ENCODE peak calls at places on chromosome 1, in four cellular contexts. U is GM12878, D is HepG2, Y is K562. S is an unnamed sample.

GRCh38 chr1:152886090-152886489 is 8.0 kb downstream of the SMCP start:
- DNase-seq in Y (no peak), D (no peak), U (no peak), S (no peak)

GRCh38 chr1:182086136-182086535 is 24.6 kb upstream of the ZNF648 start:
- DNase-seq in U (no peak), D (no peak), Y (no peak), S (no peak)

GRCh38 chr1:57423135-57424131 is at the start of gene DAB1:
- DNase-seq in U (no peak), D (no peak), Y (no peak), S (peak)

GRCh38 chr1:27569088-27569459 is 34.9 kb downstream of the AHDC1 start:
- DNase-seq in U (no peak), D (no peak), Y (no peak), S (no peak)

GRCh38 chr1:215761446-215761845 is 194.3 kb downstream of the KCTD3 start:
- DNase-seq in Y (no peak), U (no peak), D (no peak), S (no peak)

GRCh38 chr1:65147424-65148177 is 402 bp upstream of the AK4 start:
- DNase-seq in Y (peak), D (no peak), U (no peak), S (peak)

GRCh38 chr1:66598670-66599069 is 64.7 kb downstream of the SGIP1 start:
- DNase-seq in Y (no peak), U (no peak), D (no peak), S (no peak)

GRCh38 chr1:109186704-109187071 is 27.0 kb upstream of the SARS1 start:
- DNase-seq in D (no peak), Y (no peak), U (no peak), S (no peak)

GRCh38 chr1:64851664-64852063 is 106.8 kb downstream of the RAVER2 start:
- DNase-seq in D (no peak), U (no peak), Y (no peak), S (no peak)

GRCh38 chr1:235767795-235768194 is 98.9 kb downstream of the LYST start:
- DNase-seq in U (peak), Y (no peak), D (no peak), S (no peak)

GRCh38 chr1:163166886-163167555 is 35.7 kb downstream of the RGS5 start:
- DNase-seq in Y (no peak), U (no peak), D (no peak), S (no peak)

GRCh38 chr1:183245366-183245765 is 59.3 kb downstream of the LAMC2 start:
- DNase-seq in Y (no peak), D (no peak), U (no peak), S (no peak)

GRCh38 chr1:234595899-234596298 is 14.1 kb downstream of the IRF2BP2 start:
- DNase-seq in D (no peak), Y (no peak), U (no peak), S (no peak)

GRCh38 chr1:167198518-167199133 is 22.1 kb upstream of the POU2F1 start:
- DNase-seq in Y (no peak), D (no peak), U (no peak), S (no peak)

GRCh38 chr1:3590951-3591865 is 20.1 kb downstream of the MEGF6 start:
- DNase-seq in U (no peak), D (no peak), Y (no peak), S (no peak)

GRCh38 chr1:204130178-204130577 is 21.7 kb downstream of the ETNK2 start:
- DNase-seq in Y (no peak), D (no peak), U (no peak), S (no peak)

GRCh38 chr1:240739139-240739538 is 127.2 kb upstream of the GREM2 start:
- DNase-seq in Y (no peak), D (no peak), U (no peak), S (no peak)

GRCh38 chr1:25754421-25755195 is 45.4 kb upstream of the SELENON start:
- DNase-seq in D (no peak), U (no peak), Y (no peak), S (no peak)

GRCh38 chr1:107480548-107480947 is 339.7 kb downstream of the NTNG1 start:
- DNase-seq in U (no peak), Y (no peak), D (no peak), S (no peak)

GRCh38 chr1:237891979-237892378 is 1.3 kb upstream of the ZP4 start:
- DNase-seq in U (no peak), D (no peak), Y (no peak), S (no peak)

GRCh38 chr1:163970699-163971098 is 588.3 kb upstream of the PBX1 start:
- DNase-seq in Y (no peak), D (no peak), U (no peak), S (no peak)

GRCh38 chr1:53197301-53198205 is 929 bp downstream of the CPT2 start:
- DNase-seq in Y (peak), U (no peak), D (no peak), S (peak)

GRCh38 chr1:92837062-92837461 is 5.2 kb downstream of the RPL5 start:
- DNase-seq in U (no peak), Y (no peak), D (no peak), S (no peak)

GRCh38 chr1:116711061-116711582 is 43.1 kb upstream of the CD2 start:
- DNase-seq in D (no peak), U (no peak), Y (no peak), S (no peak)

GRCh38 chr1:231653611-231654010 is 27.0 kb downstream of the DISC1 start:
- DNase-seq in D (no peak), Y (no peak), U (no peak), S (no peak)

GRCh38 chr1:206002833-206003532 is at the start of gene RAB7B:
- DNase-seq in Y (no peak), D (no peak), U (no peak), S (no peak)

GRCh38 chr1:166685200-166685599 is 154.1 kb upstream of the POGK start:
- DNase-seq in Y (no peak), D (no peak), U (no peak), S (no peak)

GRCh38 chr1:69858534-69858933 is 290.8 kb downstream of the LRRC7 start:
- DNase-seq in Y (no peak), U (no peak), D (no peak), S (no peak)

GRCh38 chr1:111164151-111164550 is 24.1 kb downstream of the CEPT1 start:
- DNase-seq in Y (no peak), D (no peak), U (no peak), S (no peak)

GRCh38 chr1:234265861-234266260 is 107.4 kb upstream of the COA6 start:
- DNase-seq in D (peak), Y (no peak), U (no peak), S (no peak)

GRCh38 chr1:27058976-27059688 is 46.5 kb upstream of the TENT5B start:
- DNase-seq in U (no peak), D (no peak), Y (no peak), S (no peak)

GRCh38 chr1:198155253-198155652 is 1.5 kb upstream of the NEK7 start:
- DNase-seq in U (no peak), Y (no peak), D (no peak), S (no peak)

GRCh38 chr1:198151688-198152087 is 5.1 kb upstream of the NEK7 start:
- DNase-seq in D (no peak), U (no peak), Y (no peak), S (no peak)

GRCh38 chr1:198153804-198154203 is 3.0 kb upstream of the NEK7 start:
- DNase-seq in Y (no peak), D (no peak), U (no peak), S (no peak)

GRCh38 chr1:198150369-198150768 is 6.4 kb upstream of the NEK7 start:
- DNase-seq in Y (no peak), U (no peak), D (no peak), S (no peak)

GRCh38 chr1:198153103-198153502 is 3.7 kb upstream of the NEK7 start:
- DNase-seq in Y (no peak), D (no peak), U (no peak), S (no peak)
- TF ChIP-seq TARDBP in Y (no peak), D (no peak), U (no peak), S (no peak)

GRCh38 chr1:78688701-78689100 is 39.1 kb downstream of the IFI44 start:
- DNase-seq in U (no peak), Y (no peak), D (no peak), S (peak)
- TF ChIP-seq SP1 in U (no peak), Y (no peak), D (no peak), S (no peak)

GRCh38 chr1:154326546-154327465 is 1.5 kb downstream of the ATP8B2 start:
- DNase-seq in U (no peak), D (no peak), Y (peak), S (no peak)

GRCh38 chr1:154327466-154328317 is 2.4 kb downstream of the ATP8B2 start:
- DNase-seq in D (no peak), Y (no peak), U (no peak), S (no peak)

GRCh38 chr1:154324669-154325582 is at the start of gene ATP8B2:
- DNase-seq in U (no peak), Y (peak), D (peak), S (peak)

GRCh38 chr1:154324241-154324640 is 1.1 kb upstream of the ATP8B2 start:
- DNase-seq in D (no peak), Y (no peak), U (no peak), S (no peak)

DNA sequence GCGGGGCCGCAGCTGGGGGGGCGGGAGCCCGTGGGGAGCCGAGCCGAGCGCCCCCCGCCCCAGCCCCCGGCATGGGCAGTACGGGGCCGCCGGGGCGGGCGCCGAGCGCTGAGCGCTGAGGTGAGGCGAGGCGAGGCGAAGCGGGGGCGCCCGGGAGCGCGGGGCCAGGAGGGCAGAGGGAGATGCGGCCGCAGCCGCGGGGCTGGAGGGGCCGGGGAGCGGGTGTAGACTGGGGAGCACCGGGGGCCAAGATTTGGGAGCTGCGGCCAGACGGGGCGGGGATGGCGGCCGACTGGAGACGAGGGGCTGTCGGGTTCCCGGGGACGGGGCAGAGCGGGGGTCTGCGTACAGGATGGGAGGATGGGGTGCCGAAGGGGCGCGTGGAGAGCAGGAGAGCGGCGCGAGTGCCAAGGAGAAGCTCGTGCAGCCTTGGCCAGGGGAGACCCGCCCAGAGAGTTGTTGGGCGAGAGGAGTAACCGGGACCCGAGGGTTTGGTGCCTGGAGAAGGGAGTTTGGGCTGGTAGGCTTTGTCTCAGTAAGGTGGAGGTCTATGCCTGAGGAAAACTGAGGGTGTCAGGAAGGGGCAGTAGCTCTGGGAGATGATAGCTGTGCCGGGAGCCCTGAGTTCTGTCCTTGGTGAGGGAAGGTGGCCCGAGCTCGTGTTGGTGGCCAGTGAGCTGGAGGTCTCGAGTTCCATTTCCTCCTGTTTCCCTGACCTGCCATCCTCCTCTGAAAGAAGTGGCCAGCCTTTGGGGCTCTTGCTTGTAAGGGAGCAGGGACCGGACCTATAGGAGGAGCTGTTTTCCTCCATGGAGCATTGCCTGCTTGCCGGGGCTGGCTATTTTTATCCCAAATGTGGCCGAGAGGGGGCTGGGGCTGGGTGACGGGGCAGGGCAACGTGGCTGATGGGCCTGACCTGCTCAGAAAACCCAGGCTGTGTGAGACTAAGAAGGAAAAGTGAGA is 539 bp downstream of the ATP8B2 start:
- DNase-seq in Y (peak), U (no peak), D (peak), S (peak)
- TF ChIP-seq FOXM1 in Y (no peak), U (no peak), D (no peak), S (peak)

GRCh38 chr1:12208764-12209494 is 20.9 kb upstream of the VPS13D start:
- DNase-seq in Y (peak), U (no peak), D (peak), S (peak)
- TF ChIP-seq TARDBP in Y (no peak), U (no peak), D (no peak), S (no peak)

GRCh38 chr1:97138515-97139032 is 417.0 kb downstream of the PTBP2 start:
- DNase-seq in D (no peak), Y (no peak), U (no peak), S (no peak)

GRCh38 chr1:97135972-97136371 is 414.4 kb downstream of the PTBP2 start:
- DNase-seq in Y (no peak), D (no peak), U (no peak), S (no peak)

GRCh38 chr1:97136971-97137370 is 415.4 kb downstream of the PTBP2 start:
- DNase-seq in U (no peak), D (no peak), Y (no peak), S (no peak)

GRCh38 chr1:97139512-97139911 is 417.9 kb downstream of the PTBP2 start:
- DNase-seq in Y (no peak), U (no peak), D (no peak), S (no peak)

DNA sequence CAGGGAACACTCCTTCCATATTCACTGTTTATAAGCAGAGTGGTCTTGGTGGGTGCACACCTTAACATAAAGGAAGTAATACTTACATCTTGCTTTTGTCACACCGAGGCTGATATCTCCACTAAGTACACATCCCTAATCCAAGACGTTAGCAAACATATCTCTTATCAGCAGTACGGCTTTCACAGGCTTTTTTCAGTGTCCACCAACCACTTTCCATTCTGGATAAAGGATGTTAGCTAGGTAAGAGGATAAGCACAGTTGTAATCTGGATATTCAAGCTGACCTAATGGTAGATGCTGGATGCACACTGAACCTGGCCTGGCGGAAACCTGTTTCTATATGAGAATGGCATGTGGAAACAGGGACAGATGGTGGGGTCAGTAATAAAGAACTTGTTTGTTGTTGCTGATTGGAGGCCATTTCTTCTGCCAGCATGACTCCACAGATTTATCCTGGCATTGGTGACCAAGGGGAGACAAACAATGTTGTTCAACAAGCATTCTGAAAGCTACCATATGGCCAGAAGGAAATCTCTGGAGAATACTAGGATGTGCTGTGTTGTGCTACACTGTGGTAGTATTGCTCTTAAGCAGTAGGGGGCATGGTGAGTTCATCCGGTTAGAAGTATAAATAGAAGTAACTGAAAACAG is 416.4 kb downstream of the PTBP2 start:
- DNase-seq in U (peak), Y (no peak), D (peak), S (peak)
- TF ChIP-seq SP1 in U (no peak), Y (no peak), D (no peak), S (no peak)

GRCh38 chr1:19073311-19074186 is 117.1 kb upstream of the IFFO2 start:
- DNase-seq in U (no peak), Y (no peak), D (no peak), S (no peak)
- TF ChIP-seq FOXM1 in U (no peak), Y (no peak), D (no peak), S (no peak)

S was measured in HEK293T.